ENCODE peak calls at places on chromosomes 13 and 19, in ten cellular contexts. W is amygdala; E is smooth muscle cell of the brain vasculature; I is nucleus accumbens; F is stimulated activated CD8-positive, alpha-beta memory T cell treated with anti-CD3 and anti-CD28 coated beads, Interleukin-15, amount 100 ng/mL, for 24 hours; S is activated CD8-positive, alpha-beta memory T cell treated with anti-CD3 and anti-CD28 coated beads for 4 hours; A is activated naive CD8-positive, alpha-beta T cell treated with anti-CD3 and anti-CD28 coated beads for 36 hours; R is mucosa of descending colon; M is HS-5; L is hepatic stellate cell. Z is an unnamed sample.

GRCh38 chr19:45492627-45493470 is 4.0 kb downstream of the RTN2 start:
- DNase-seq in W (peak), E (no peak), I (no peak), F (no peak), S (no peak), A (no peak), R (peak), M (no peak), L (peak), Z (peak)

GRCh38 chr13:100315522-100315921 is 226.6 kb downstream of the PCCA start:
- DNase-seq in W (no peak), E (no peak), I (no peak), F (no peak), S (no peak), A (no peak), R (no peak), M (no peak), L (no peak), Z (no peak)

GRCh38 chr13:80116107-80116506 is 224.8 kb downstream of the SPRY2 start:
- DNase-seq in W (no peak), E (no peak), I (no peak), F (no peak), S (no peak), A (no peak), R (no peak), M (peak), L (no peak), Z (no peak)

GRCh38 chr13:22848539-22849052 is 332.2 kb upstream of the SGCG start:
- DNase-seq in W (no peak), E (no peak), I (no peak), F (no peak), S (no peak), A (no peak), R (no peak), M (no peak), L (no peak), Z (peak)

GRCh38 chr13:32209670-32210069 is 105.5 kb downstream of the ZAR1L start:
- DNase-seq in W (no peak), E (no peak), I (no peak), F (no peak), S (no peak), A (no peak), R (no peak), M (no peak), L (no peak), Z (no peak)

GRCh38 chr13:97629601-97630272 is 195.8 kb downstream of the RAP2A start:
- DNase-seq in W (peak), E (no peak), I (peak), F (no peak), S (no peak), A (no peak), R (no peak), M (no peak), L (no peak), Z (no peak)

GRCh38 chr13:114109646-114110045 is 22.8 kb downstream of the RASA3 start:
- DNase-seq in W (peak), E (no peak), I (peak), F (no peak), S (no peak), A (peak), R (peak), M (no peak), L (no peak), Z (peak)

GRCh38 chr13:28590450-28590849 is 68.5 kb upstream of the POMP start:
- DNase-seq in W (no peak), E (no peak), I (no peak), F (no peak), S (no peak), A (no peak), R (no peak), M (no peak), L (no peak), Z (no peak)

GRCh38 chr19:29882719-29883105 is 59.3 kb upstream of the URI1 start:
- DNase-seq in W (no peak), E (no peak), I (no peak), F (no peak), S (no peak), A (no peak), R (no peak), M (no peak), L (no peak), Z (no peak)

GRCh38 chr13:27857271-27857670 is 62.5 kb upstream of the PDX1 start:
- DNase-seq in W (no peak), E (no peak), I (no peak), F (no peak), S (no peak), A (no peak), R (no peak), M (no peak), L (no peak), Z (no peak)

GRCh38 chr19:11446652-11447301 is 11.3 kb downstream of the PRKCSH start:
- DNase-seq in W (peak), E (no peak), I (peak), F (no peak), S (no peak), A (peak), R (no peak), M (no peak), L (peak), Z (peak)

Z was measured in islet precursor cell.